ENCODE peak calls at places on chromosomes 5 and 9, in eight cellular contexts. E, F, N, S, T, W, R and K are unnamed samples.

GRCh38 chr5:180806351-180807011 is 3.9 kb upstream of the MGAT1 start:
- DNase-seq in E (no peak), F (no peak), N (peak; percentile 38), S (no peak), T (no peak), W (no peak), R (no peak), K (no peak)

GRCh38 chr5:26343801-26344310 is 694.5 kb downstream of the CDH9 start:
- DNase-seq in E (no peak), F (no peak), N (no peak), S (no peak), T (no peak), W (no peak), R (no peak), K (no peak)

GRCh38 chr9:112867275-112867991 is 23.2 kb downstream of the SLC46A2 start:
- DNase-seq in E (no peak), F (no peak), N (peak; percentile 80), S (peak; percentile 44), T (no peak), W (peak; percentile 63), R (no peak), K (no peak)

GRCh38 chr5:104312481-104312880 is 749.9 kb upstream of the NUDT12 start:
- DNase-seq in E (no peak), F (no peak), N (no peak), S (no peak), T (no peak), W (no peak), R (no peak), K (no peak)

GRCh38 chr5:181255276-181255675 is 5.7 kb downstream of the TRIM52 start:
- DNase-seq in E (no peak), F (no peak), N (no peak), S (no peak), T (no peak), W (no peak), R (no peak), K (no peak)

GRCh38 chr5:95380103-95380628 is 11.0 kb upstream of the FAM81B start:
- DNase-seq in E (no peak), F (no peak), N (no peak), S (no peak), T (no peak), W (no peak), R (no peak), K (no peak)

GRCh38 chr9:88076286-88077070 is 61.8 kb downstream of the SPATA31C2 start:
- DNase-seq in E (peak; percentile 76), F (peak; percentile 71), N (peak; percentile 91), S (peak; percentile 16), T (peak; percentile 67), W (peak; percentile 73), R (peak; percentile 84), K (peak; percentile 23)

GRCh38 chr5:161266954-161267353 is 279.6 kb downstream of the GABRB2 start:
- DNase-seq in E (no peak), F (no peak), N (no peak), S (no peak), T (no peak), W (no peak), R (no peak), K (no peak)

GRCh38 chr5:10199700-10200099 is 50.0 kb downstream of the ATPSCKMT start:
- DNase-seq in E (no peak), F (no peak), N (no peak), S (no peak), T (no peak), W (no peak), R (no peak), K (no peak)

GRCh38 chr5:56917534-56917933 is 8.1 kb downstream of the SETD9 start:
- DNase-seq in E (no peak), F (peak; percentile 11), N (no peak), S (no peak), T (no peak), W (no peak), R (peak; percentile 72), K (no peak)

GRCh38 chr5:14743601-14744295 is 79.2 kb downstream of the OTULIN start:
- DNase-seq in E (no peak), F (no peak), N (no peak), S (peak; percentile 32), T (no peak), W (no peak), R (no peak), K (no peak)

GRCh38 chr5:56170557-56170956 is 62.6 kb downstream of the ANKRD55 start:
- DNase-seq in E (no peak), F (no peak), N (no peak), S (no peak), T (peak; percentile 21), W (no peak), R (no peak), K (no peak)

GRCh38 chr9:72557549-72557948 is 36.1 kb downstream of the TMC1 start:
- DNase-seq in E (no peak), F (no peak), N (peak; percentile 56), S (peak; percentile 83), T (no peak), W (peak; percentile 2), R (peak; percentile 47), K (no peak)

GRCh38 chr9:105693435-105694275 is 686 bp upstream of the TMEM38B start:
- DNase-seq in E (no peak), F (no peak), N (peak; percentile 53), S (no peak), T (no peak), W (peak; percentile 28), R (no peak), K (no peak)

GRCh38 chr9:87533291-87533690 is 35.6 kb downstream of the DAPK1 start:
- DNase-seq in E (no peak), F (no peak), N (no peak), S (no peak), T (no peak), W (no peak), R (no peak), K (no peak)

GRCh38 chr5:159947708-159948358 is 31.6 kb downstream of the ADRA1B start:
- DNase-seq in E (no peak), F (no peak), N (no peak), S (peak; percentile 59), T (no peak), W (no peak), R (no peak), K (no peak)

DNA sequence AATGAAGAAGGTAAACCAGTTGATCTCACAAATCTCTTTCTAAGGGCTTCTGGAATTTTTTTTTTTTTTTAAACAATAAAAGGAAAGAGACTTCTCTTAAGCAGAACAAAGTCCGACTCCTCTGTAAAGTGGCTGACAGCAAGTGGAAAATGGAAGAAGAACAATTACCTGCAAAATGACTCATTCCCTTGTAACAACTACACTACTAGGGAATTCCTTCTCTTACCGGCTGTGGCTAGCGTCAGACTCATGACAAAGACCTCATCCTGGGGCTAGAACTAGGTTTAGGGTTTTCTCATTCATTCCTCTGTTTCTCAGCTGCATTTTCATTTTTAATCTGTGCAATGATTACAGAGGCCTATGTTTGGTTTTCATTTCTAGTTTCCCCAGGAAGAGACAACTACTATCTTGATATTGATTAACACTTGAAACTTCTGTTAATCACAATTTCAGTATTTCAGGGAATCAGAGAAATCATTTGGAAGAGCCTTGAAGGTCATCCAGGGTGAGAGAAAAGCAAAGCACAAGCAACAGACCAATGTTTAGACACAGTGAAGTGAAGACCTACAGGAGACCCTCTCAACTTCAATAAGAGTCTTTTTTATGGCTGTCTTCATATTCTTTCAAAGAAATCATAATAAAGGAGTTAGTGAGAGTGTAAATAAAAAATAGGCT is 437.9 kb downstream of the RAB3C start:
- DNase-seq in E (no peak), F (no peak), N (no peak), S (no peak), T (no peak), W (peak; percentile 35), R (no peak), K (no peak)
- H3K27ac ChIP-seq in E (no peak overlapping the region), F (no peak overlapping the region), N (no peak overlapping the region), S (no peak overlapping the region), T (no peak overlapping the region), W (peak overlapping the region; percentile 15), R (no peak overlapping the region), K (no peak overlapping the region)

DNA sequence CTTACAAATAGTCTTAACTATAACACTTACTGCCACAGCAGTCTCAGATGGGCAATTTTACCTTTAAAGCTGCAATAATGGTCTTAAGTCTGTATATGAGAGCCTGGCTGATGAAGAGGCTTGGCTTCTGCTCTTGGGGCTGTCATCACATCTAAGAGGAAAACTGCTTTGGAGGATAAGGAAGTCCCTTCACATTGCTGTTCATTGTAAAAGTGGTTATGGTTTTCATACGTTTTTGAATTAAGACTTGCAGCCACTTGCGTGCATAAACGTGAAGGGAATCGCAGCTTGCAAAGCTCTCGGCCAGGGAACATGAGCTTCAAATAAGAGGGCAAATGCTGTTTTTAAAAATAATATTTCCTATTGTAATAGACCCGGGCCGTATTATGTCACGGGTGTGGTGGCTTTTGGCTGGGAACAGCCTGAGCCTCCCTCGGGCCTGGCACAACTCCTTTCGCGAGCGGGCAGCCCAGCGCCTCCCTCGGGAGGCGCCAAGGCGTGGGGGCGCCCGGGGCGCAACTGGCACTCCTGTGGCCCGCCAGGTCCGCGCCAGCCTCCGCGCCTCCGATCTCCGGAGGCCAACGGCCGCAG is 587 bp upstream of the ARHGEF28 start:
- DNase-seq in E (no peak), F (peak; percentile 48), N (no peak), S (no peak), T (no peak), W (no peak), R (no peak), K (no peak)
- H3K27ac ChIP-seq in E (peak overlapping the region; percentile 66), F (no peak overlapping the region), N (no peak overlapping the region), S (no peak overlapping the region), T (peak overlapping the region; percentile 77), W (no peak overlapping the region), R (peak overlapping the region; percentile 51), K (no peak overlapping the region)

GRCh38 chr9:121728916-121729315 is 77.5 kb downstream of the DAB2IP start:
- DNase-seq in E (no peak), F (no peak), N (no peak), S (no peak), T (no peak), W (no peak), R (no peak), K (no peak)

GRCh38 chr9:121729769-121730168 is 78.3 kb downstream of the DAB2IP start:
- DNase-seq in E (no peak), F (no peak), N (no peak), S (no peak), T (no peak), W (no peak), R (no peak), K (no peak)

GRCh38 chr9:121725008-121725795 is 73.8 kb downstream of the DAB2IP start:
- DNase-seq in E (peak; percentile 90), F (peak; percentile 56), N (no peak), S (peak; percentile 98), T (peak; percentile 93), W (no peak), R (peak; percentile 98), K (peak; percentile 67)

GRCh38 chr9:121730188-121730587 is 78.8 kb downstream of the DAB2IP start:
- DNase-seq in E (no peak), F (no peak), N (no peak), S (no peak), T (no peak), W (no peak), R (no peak), K (no peak)

GRCh38 chr9:121727295-121728028 is 76.0 kb downstream of the DAB2IP start:
- DNase-seq in E (no peak), F (no peak), N (no peak), S (no peak), T (no peak), W (no peak), R (no peak), K (no peak)
- H3K27ac ChIP-seq in E (no peak overlapping the region), F (no peak overlapping the region), N (no peak overlapping the region), S (no peak overlapping the region), T (no peak overlapping the region), W (no peak overlapping the region), R (peak overlapping the region; percentile 88), K (no peak overlapping the region)

GRCh38 chr5:80246995-80247729 is 8.7 kb downstream of the SERINC5 start:
- DNase-seq in E (no peak), F (peak; percentile 45), N (peak; percentile 87), S (no peak), T (no peak), W (peak; percentile 81), R (peak; percentile 74), K (no peak)
- H3K27ac ChIP-seq in E (no peak overlapping the region), F (peak overlapping the region; percentile 76), N (peak overlapping the region; percentile 60), S (peak overlapping the region; percentile 39), T (peak overlapping the region; percentile 54), W (peak overlapping the region; percentile 74), R (peak overlapping the region; percentile 69), K (peak overlapping the region; percentile 18)